ENCODE peak calls at places on chromosomes 12 and 14, in eight cellular contexts. One of them, this sample, is unnamed. For H3K4me1, the result is how much of the 10 kb centered on the place peaks cover.

GRCh38 chr14:32414808-32415255 is 85.7 kb downstream of the AKAP6 start:
- DNase-seq in esophagus squamous epithelium: no peak
- DNase-seq in breast epithelium: no peak
- DNase-seq in heart left ventricle: no peak
- DNase-seq in suprapubic skin: no peak
- DNase-seq in stomach: no peak
- DNase-seq in Peyer's patch: no peak
- DNase-seq in body of pancreas: no peak
- DNase-seq in this sample: no peak

GRCh38 chr12:52691076-52691764 is 11.0 kb upstream of the KRT1 start:
- DNase-seq in breast epithelium: peak
- DNase-seq in suprapubic skin: no peak
- DNase-seq in heart left ventricle: no peak
- DNase-seq in body of pancreas: no peak
- DNase-seq in Peyer's patch: peak
- DNase-seq in stomach: no peak
- DNase-seq in esophagus squamous epithelium: no peak
- DNase-seq in this sample: no peak

GRCh38 chr12:1688086-1688710 is 2.7 kb upstream of the ADIPOR2 start:
- DNase-seq in breast epithelium: no peak
- DNase-seq in suprapubic skin: no peak
- DNase-seq in heart left ventricle: no peak
- DNase-seq in stomach: no peak
- DNase-seq in body of pancreas: no peak
- DNase-seq in Peyer's patch: no peak
- DNase-seq in esophagus squamous epithelium: no peak
- DNase-seq in this sample: no peak

GRCh38 chr12:68240975-68241374 is 12.4 kb downstream of the IL22 start:
- DNase-seq in stomach: no peak
- DNase-seq in Peyer's patch: peak
- DNase-seq in esophagus squamous epithelium: no peak
- DNase-seq in body of pancreas: peak
- DNase-seq in breast epithelium: no peak
- DNase-seq in heart left ventricle: peak
- DNase-seq in suprapubic skin: no peak
- DNase-seq in this sample: no peak

GRCh38 chr14:75283884-75284563 is 5.4 kb downstream of the FOS start:
- DNase-seq in breast epithelium: no peak
- DNase-seq in suprapubic skin: peak
- DNase-seq in esophagus squamous epithelium: no peak
- DNase-seq in stomach: peak
- DNase-seq in Peyer's patch: no peak
- DNase-seq in heart left ventricle: no peak
- DNase-seq in body of pancreas: peak
- DNase-seq in this sample: peak

GRCh38 chr12:124520258-124520657 is 47.2 kb downstream of the NCOR2 start:
- DNase-seq in Peyer's patch: no peak
- DNase-seq in stomach: peak
- DNase-seq in suprapubic skin: no peak
- DNase-seq in breast epithelium: peak
- DNase-seq in esophagus squamous epithelium: no peak
- DNase-seq in body of pancreas: peak
- DNase-seq in heart left ventricle: no peak
- DNase-seq in this sample: peak

GRCh38 chr14:61025239-61026223 is 44.5 kb downstream of the SLC38A6 start:
- DNase-seq in Peyer's patch: peak
- DNase-seq in stomach: peak
- DNase-seq in body of pancreas: peak
- DNase-seq in esophagus squamous epithelium: no peak
- DNase-seq in breast epithelium: peak
- DNase-seq in heart left ventricle: peak
- DNase-seq in suprapubic skin: peak
- DNase-seq in this sample: peak

GRCh38 chr12:27548301-27549199 is 24.5 kb downstream of the PPFIBP1 start:
- DNase-seq in suprapubic skin: no peak
- DNase-seq in esophagus squamous epithelium: no peak
- DNase-seq in Peyer's patch: no peak
- DNase-seq in stomach: no peak
- DNase-seq in heart left ventricle: no peak
- DNase-seq in breast epithelium: no peak
- DNase-seq in body of pancreas: no peak
- DNase-seq in this sample: no peak

GRCh38 chr14:66311935-66312334 is 174.2 kb upstream of the CCDC196 start:
- DNase-seq in Peyer's patch: no peak
- DNase-seq in suprapubic skin: no peak
- DNase-seq in stomach: no peak
- DNase-seq in esophagus squamous epithelium: no peak
- DNase-seq in heart left ventricle: no peak
- DNase-seq in body of pancreas: no peak
- DNase-seq in breast epithelium: no peak
- DNase-seq in this sample: no peak

GRCh38 chr12:83065562-83065961 is 378.9 kb downstream of the TMTC2 start:
- DNase-seq in Peyer's patch: no peak
- DNase-seq in stomach: no peak
- DNase-seq in heart left ventricle: no peak
- DNase-seq in suprapubic skin: no peak
- DNase-seq in breast epithelium: no peak
- DNase-seq in body of pancreas: no peak
- DNase-seq in esophagus squamous epithelium: no peak
- DNase-seq in this sample: no peak

GRCh38 chr12:62813031-62813829 is 121.7 kb downstream of the PPM1H start:
- DNase-seq in breast epithelium: no peak
- DNase-seq in esophagus squamous epithelium: no peak
- DNase-seq in heart left ventricle: peak
- DNase-seq in suprapubic skin: no peak
- DNase-seq in body of pancreas: peak
- DNase-seq in stomach: peak
- DNase-seq in Peyer's patch: peak
- DNase-seq in this sample: peak

GRCh38 chr12:74111688-74112360 is 425.8 kb upstream of the ATXN7L3B start:
- DNase-seq in esophagus squamous epithelium: no peak
- DNase-seq in suprapubic skin: no peak
- DNase-seq in breast epithelium: no peak
- DNase-seq in Peyer's patch: no peak
- DNase-seq in heart left ventricle: no peak
- DNase-seq in stomach: no peak
- DNase-seq in body of pancreas: peak
- DNase-seq in this sample: no peak

GRCh38 chr14:24441904-24442239 is 704 bp downstream of the SDR39U1 start:
- DNase-seq in breast epithelium: no peak
- DNase-seq in Peyer's patch: no peak
- DNase-seq in stomach: no peak
- DNase-seq in heart left ventricle: no peak
- DNase-seq in body of pancreas: no peak
- DNase-seq in suprapubic skin: no peak
- DNase-seq in esophagus squamous epithelium: no peak
- DNase-seq in this sample: no peak

GRCh38 chr12:108642899-108643654 is 9.4 kb upstream of the SELPLG start:
- DNase-seq in suprapubic skin: no peak
- DNase-seq in body of pancreas: no peak
- DNase-seq in stomach: no peak
- DNase-seq in esophagus squamous epithelium: no peak
- DNase-seq in breast epithelium: no peak
- DNase-seq in Peyer's patch: no peak
- DNase-seq in heart left ventricle: no peak
- DNase-seq in this sample: no peak

GRCh38 chr12:133057446-133057845 is 20.1 kb downstream of the ZNF84 start:
- DNase-seq in Peyer's patch: no peak
- DNase-seq in heart left ventricle: no peak
- DNase-seq in suprapubic skin: no peak
- DNase-seq in esophagus squamous epithelium: no peak
- DNase-seq in stomach: no peak
- DNase-seq in body of pancreas: no peak
- DNase-seq in breast epithelium: no peak
- DNase-seq in this sample: no peak

GRCh38 chr14:62462996-62463395 is 582.3 kb downstream of the KCNH5 start:
- DNase-seq in heart left ventricle: no peak
- DNase-seq in body of pancreas: no peak
- DNase-seq in stomach: no peak
- DNase-seq in Peyer's patch: no peak
- DNase-seq in breast epithelium: no peak
- DNase-seq in esophagus squamous epithelium: no peak
- DNase-seq in suprapubic skin: no peak
- DNase-seq in this sample: no peak

GRCh38 chr14:67359319-67359774 is 257 bp downstream of the ATP6V1D start:
- DNase-seq in suprapubic skin: peak
- DNase-seq in Peyer's patch: no peak
- DNase-seq in stomach: no peak
- DNase-seq in esophagus squamous epithelium: no peak
- DNase-seq in heart left ventricle: no peak
- DNase-seq in body of pancreas: peak
- DNase-seq in breast epithelium: no peak
- DNase-seq in this sample: no peak

DNA sequence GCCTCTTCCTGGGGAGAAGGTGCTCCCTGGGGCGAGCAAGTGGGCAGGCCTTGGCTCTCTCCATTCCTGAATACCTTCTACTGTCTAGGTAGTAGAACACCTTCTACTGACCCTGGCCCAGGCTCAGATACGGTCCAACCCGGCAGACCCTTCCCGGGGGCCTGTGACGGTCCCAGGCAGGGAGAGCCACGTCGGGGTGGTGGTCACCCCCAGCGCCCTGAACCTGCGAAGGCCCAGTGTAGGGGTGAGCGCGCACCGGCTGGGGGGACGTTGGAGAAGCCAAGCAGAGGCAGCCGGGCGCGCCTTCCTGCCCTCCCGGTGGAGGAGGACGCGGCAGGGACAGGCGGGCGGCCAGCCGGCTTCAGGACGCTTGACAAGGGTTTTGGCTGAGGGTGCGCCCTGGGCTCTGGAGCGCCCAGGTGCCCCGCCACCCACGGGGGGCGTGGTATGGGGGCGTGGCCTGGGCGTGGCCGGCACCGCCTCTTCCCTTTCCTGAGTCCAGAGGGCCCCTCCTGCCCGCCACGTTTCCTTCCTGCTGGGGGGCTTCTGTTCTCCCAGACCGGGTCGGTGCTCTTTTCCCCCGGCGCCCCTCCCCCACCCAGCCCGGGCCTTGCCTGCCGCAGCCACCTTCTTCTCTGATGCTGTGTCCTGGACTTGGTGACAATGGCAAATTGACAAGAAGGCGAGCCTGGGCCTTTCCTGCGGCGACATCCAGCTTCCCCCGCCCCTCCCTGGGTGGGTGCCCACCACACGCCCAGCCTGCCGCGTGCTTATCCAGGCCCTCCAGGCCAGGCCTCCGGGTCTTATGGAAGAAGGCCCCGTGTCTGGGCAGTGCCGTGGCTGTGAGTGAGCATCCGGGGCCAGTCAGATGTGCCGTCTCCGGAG is 24.5 kb upstream of the PPP1R13B start:
- DNase-seq in esophagus squamous epithelium: no peak
- DNase-seq in Peyer's patch: peak
- DNase-seq in breast epithelium: no peak
- DNase-seq in stomach: peak
- DNase-seq in heart left ventricle: peak
- DNase-seq in suprapubic skin: no peak
- DNase-seq in body of pancreas: peak
- DNase-seq in this sample: no peak
- TF ChIP-seq POLR2A in esophagus squamous epithelium: peak
- TF ChIP-seq POLR2A in Peyer's patch: peak
- TF ChIP-seq POLR2A in breast epithelium: no peak
- TF ChIP-seq POLR2A in stomach: peak
- TF ChIP-seq POLR2A in heart left ventricle: no peak
- TF ChIP-seq POLR2A in suprapubic skin: no peak
- TF ChIP-seq POLR2A in body of pancreas: no peak
- TF ChIP-seq POLR2A in this sample: no peak

DNA sequence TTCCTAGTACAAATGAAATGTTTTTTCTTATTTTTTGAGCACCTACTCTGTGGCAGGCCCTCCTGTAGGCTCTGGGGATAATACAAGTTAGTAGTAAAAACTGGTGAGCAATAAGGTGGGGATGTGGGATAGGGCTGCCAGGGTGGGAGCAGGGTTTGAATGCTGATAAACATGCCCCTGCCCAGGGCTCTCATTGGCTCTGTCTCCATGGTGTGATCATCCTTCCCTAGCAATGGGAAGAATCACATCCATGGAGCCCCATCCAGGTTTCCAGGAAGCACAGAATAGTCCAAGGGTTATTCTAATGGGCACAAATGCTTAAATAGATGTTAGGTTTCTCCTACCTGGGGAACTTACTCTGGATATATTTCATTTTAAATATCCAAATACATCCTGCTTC is 45.5 kb downstream of the GIT2 start:
- DNase-seq in body of pancreas: no peak
- DNase-seq in heart left ventricle: no peak
- DNase-seq in suprapubic skin: no peak
- DNase-seq in Peyer's patch: no peak
- DNase-seq in breast epithelium: no peak
- DNase-seq in stomach: no peak
- DNase-seq in esophagus squamous epithelium: no peak
- DNase-seq in this sample: no peak
- H3K4me1 ChIP-seq in body of pancreas: half or more
- H3K4me1 ChIP-seq in heart left ventricle: half or more
- H3K4me1 ChIP-seq in suprapubic skin: under half
- H3K4me1 ChIP-seq in Peyer's patch: under half
- H3K4me1 ChIP-seq in breast epithelium: under half
- H3K4me1 ChIP-seq in stomach: under half
- H3K4me1 ChIP-seq in esophagus squamous epithelium: under half
- H3K4me1 ChIP-seq in this sample: half or more

GRCh38 chr14:105150026-105150367 is 18.6 kb downstream of the JAG2 start:
- DNase-seq in heart left ventricle: no peak
- DNase-seq in stomach: no peak
- DNase-seq in Peyer's patch: no peak
- DNase-seq in esophagus squamous epithelium: no peak
- DNase-seq in suprapubic skin: no peak
- DNase-seq in breast epithelium: no peak
- DNase-seq in body of pancreas: no peak
- DNase-seq in this sample: no peak
- TF ChIP-seq POLR2A in heart left ventricle: no peak
- TF ChIP-seq POLR2A in stomach: no peak
- TF ChIP-seq POLR2A in Peyer's patch: no peak
- TF ChIP-seq POLR2A in esophagus squamous epithelium: no peak
- TF ChIP-seq POLR2A in suprapubic skin: no peak
- TF ChIP-seq POLR2A in breast epithelium: no peak
- TF ChIP-seq POLR2A in body of pancreas: no peak
- TF ChIP-seq POLR2A in this sample: no peak

GRCh38 chr12:14986449-14986848 is 13.6 kb downstream of the PDE6H start:
- DNase-seq in esophagus squamous epithelium: no peak
- DNase-seq in suprapubic skin: no peak
- DNase-seq in breast epithelium: no peak
- DNase-seq in Peyer's patch: no peak
- DNase-seq in heart left ventricle: no peak
- DNase-seq in stomach: no peak
- DNase-seq in body of pancreas: no peak
- DNase-seq in this sample: no peak

GRCh38 chr12:14981049-14981448 is 8.2 kb downstream of the PDE6H start:
- DNase-seq in stomach: no peak
- DNase-seq in esophagus squamous epithelium: no peak
- DNase-seq in Peyer's patch: no peak
- DNase-seq in breast epithelium: no peak
- DNase-seq in body of pancreas: peak
- DNase-seq in heart left ventricle: no peak
- DNase-seq in suprapubic skin: no peak
- DNase-seq in this sample: no peak

GRCh38 chr12:14982562-14982961 is 9.7 kb downstream of the PDE6H start:
- DNase-seq in suprapubic skin: no peak
- DNase-seq in stomach: no peak
- DNase-seq in heart left ventricle: no peak
- DNase-seq in breast epithelium: no peak
- DNase-seq in Peyer's patch: no peak
- DNase-seq in body of pancreas: no peak
- DNase-seq in esophagus squamous epithelium: no peak
- DNase-seq in this sample: no peak

GRCh38 chr12:14984036-14984435 is 11.2 kb downstream of the PDE6H start:
- DNase-seq in body of pancreas: no peak
- DNase-seq in suprapubic skin: no peak
- DNase-seq in breast epithelium: no peak
- DNase-seq in heart left ventricle: no peak
- DNase-seq in Peyer's patch: no peak
- DNase-seq in esophagus squamous epithelium: no peak
- DNase-seq in stomach: no peak
- DNase-seq in this sample: no peak

GRCh38 chr12:14982986-14983385 is 10.1 kb downstream of the PDE6H start:
- DNase-seq in stomach: no peak
- DNase-seq in suprapubic skin: no peak
- DNase-seq in Peyer's patch: peak
- DNase-seq in body of pancreas: no peak
- DNase-seq in esophagus squamous epithelium: no peak
- DNase-seq in breast epithelium: no peak
- DNase-seq in heart left ventricle: no peak
- DNase-seq in this sample: no peak
- H3K4me1 ChIP-seq in stomach: under half
- H3K4me1 ChIP-seq in suprapubic skin: under half
- H3K4me1 ChIP-seq in Peyer's patch: under half
- H3K4me1 ChIP-seq in body of pancreas: under half
- H3K4me1 ChIP-seq in esophagus squamous epithelium: under half
- H3K4me1 ChIP-seq in breast epithelium: under half
- H3K4me1 ChIP-seq in heart left ventricle: under half
- H3K4me1 ChIP-seq in this sample: under half